ENCODE peak calls at places on chromosomes 3 and 15, in four cellular contexts. B is GM23248, C is endothelial cell of umbilical vein, T is fibroblast of lung. S is an unnamed sample. For H3K9me3, the result is how much of the 10 kb centered on the place peaks cover.

GRCh38 chr3:108088697-108089096 is 2.1 kb downstream of the CD47 start:
- DNase-seq in C (peak), T (peak), B (peak), S (no peak)

GRCh38 chr15:48794697-48795134 is 16.2 kb downstream of the CEP152 start:
- DNase-seq in C (peak), T (peak), B (peak), S (no peak)

GRCh38 chr15:39874890-39875549 is 45.0 kb downstream of the GPR176 start:
- DNase-seq in C (peak), T (peak), B (peak), S (peak)

GRCh38 chr3:54870423-54870822 is 57.4 kb downstream of the LRTM1 start:
- DNase-seq in T (peak), C (no peak), B (peak), S (peak)

GRCh38 chr15:64024172-64025050 is 21.9 kb downstream of the DAPK2 start:
- DNase-seq in B (peak), C (no peak), T (no peak), S (no peak)

GRCh38 chr15:87639305-87640011 is 617.1 kb downstream of the NTRK3 start:
- DNase-seq in C (no peak), T (peak), B (no peak), S (no peak)

GRCh38 chr3:189941679-189942078 is 179.0 kb downstream of the P3H2 start:
- DNase-seq in C (peak), T (peak), B (peak), S (peak)

GRCh38 chr3:48440590-48440958 is 517 bp downstream of the TMA7 start:
- DNase-seq in C (peak), B (peak), T (peak), S (peak)

GRCh38 chr15:76289582-76289981 is 21.7 kb downstream of the ETFA start:
- DNase-seq in C (no peak), B (no peak), T (peak), S (no peak)

GRCh38 chr3:184334470-184335158 is 2.8 kb upstream of the FAM131A start:
- DNase-seq in T (peak), C (peak), B (peak), S (peak)

GRCh38 chr3:72171461-72171860 is 386.5 kb upstream of the PROK2 start:
- DNase-seq in C (no peak), B (peak), T (peak), S (no peak)

GRCh38 chr3:63779227-63779626 is 39.9 kb upstream of the C3orf49 start:
- DNase-seq in C (no peak), B (no peak), T (no peak), S (no peak)

GRCh38 chr3:142850395-142851023 is 38.4 kb downstream of the PCOLCE2 start:
- DNase-seq in B (peak), C (peak), T (peak), S (peak)

GRCh38 chr15:78103406-78104118 is 11.2 kb downstream of the SH2D7 start:
- DNase-seq in T (no peak), B (no peak), C (no peak), S (no peak)

GRCh38 chr3:59257506-59257905 is 207.7 kb upstream of the CFAP20DC start:
- DNase-seq in B (no peak), T (peak), C (no peak), S (no peak)

GRCh38 chr15:70783610-70784021 is 20.3 kb upstream of the UACA start:
- DNase-seq in T (peak), C (no peak), B (peak), S (peak)

GRCh38 chr15:78565951-78566774 is 843 bp downstream of the CHRNA5 start:
- DNase-seq in B (peak), C (peak), T (peak), S (peak)

GRCh38 chr3:133130168-133130567 is 92.0 kb downstream of the TMEM108 start:
- DNase-seq in T (peak), B (peak), C (no peak), S (no peak)

GRCh38 chr3:114879059-114880031 is 267.7 kb downstream of the ZBTB20 start:
- DNase-seq in C (peak), B (peak), T (peak), S (no peak)

GRCh38 chr3:175163686-175164085 is 304.6 kb downstream of the NAALADL2 start:
- DNase-seq in T (peak), C (no peak), B (no peak), S (no peak)

GRCh38 chr3:116005404-116005803 is 382.1 kb downstream of the GAP43 start:
- DNase-seq in C (no peak), B (peak), T (peak), S (peak)

GRCh38 chr3:143507735-143508580 is 340.3 kb downstream of the SLC9A9 start:
- DNase-seq in T (peak), B (peak), C (no peak), S (no peak)

GRCh38 chr3:131756405-131756804 is 253.6 kb upstream of the MRPL3 start:
- DNase-seq in C (no peak), T (no peak), B (no peak), S (no peak)

GRCh38 chr15:63231717-63232116 is 42.3 kb downstream of the RAB8B start:
- DNase-seq in C (peak), T (no peak), B (peak), S (no peak)

GRCh38 chr3:176848431-176849214 is 348.7 kb downstream of the TBL1XR1 start:
- DNase-seq in C (no peak), B (peak), T (peak), S (no peak)

GRCh38 chr3:10729439-10729838 is 86.6 kb upstream of the SLC6A11 start:
- DNase-seq in T (no peak), B (no peak), C (no peak), S (no peak)

GRCh38 chr3:30628931-30629590 is 22.7 kb downstream of the TGFBR2 start:
- DNase-seq in B (no peak), T (no peak), C (no peak), S (peak)

GRCh38 chr3:142657033-142657432 is 60.8 kb downstream of the PLS1 start:
- DNase-seq in C (no peak), T (no peak), B (no peak), S (no peak)

GRCh38 chr3:157529751-157530150 is 26.5 kb upstream of the VEPH1 start:
- DNase-seq in B (no peak), T (no peak), C (peak), S (no peak)

GRCh38 chr15:67531379-67532059 is 10.6 kb downstream of the C15orf61 start:
- DNase-seq in B (peak), T (peak), C (peak), S (no peak)

GRCh38 chr15:43989938-43990337 is 163.1 kb downstream of the WDR76 start:
- DNase-seq in T (no peak), C (no peak), B (no peak), S (no peak)

GRCh38 chr15:70833897-70834765 is 19.8 kb downstream of the LARP6 start:
- DNase-seq in C (peak), B (peak), T (peak), S (peak)

GRCh38 chr3:49903451-49904424 is at the start of gene MST1R:
- DNase-seq in T (no peak), C (peak), B (peak), S (peak)

GRCh38 chr3:7876741-7877297 is 624.8 kb upstream of the LMCD1 start:
- DNase-seq in C (peak), T (peak), B (no peak), S (no peak)

GRCh38 chr15:100101389-100102089 is 240.2 kb downstream of the ADAMTS17 start:
- DNase-seq in B (no peak), T (no peak), C (no peak), S (no peak)

GRCh38 chr3:10299175-10299574 is 6.4 kb upstream of the GHRL start:
- DNase-seq in B (peak), C (no peak), T (no peak), S (no peak)

GRCh38 chr3:160434071-160434470 is 15.5 kb downstream of the TRIM59 start:
- DNase-seq in B (peak), T (peak), C (no peak), S (no peak)

GRCh38 chr15:44999105-44999504 is 23.9 kb upstream of the SORD start:
- DNase-seq in T (no peak), B (no peak), C (no peak), S (no peak)

GRCh38 chr15:48052871-48053383 is 67.9 kb upstream of the SLC24A5 start:
- DNase-seq in B (peak), C (no peak), T (peak), S (no peak)

DNA sequence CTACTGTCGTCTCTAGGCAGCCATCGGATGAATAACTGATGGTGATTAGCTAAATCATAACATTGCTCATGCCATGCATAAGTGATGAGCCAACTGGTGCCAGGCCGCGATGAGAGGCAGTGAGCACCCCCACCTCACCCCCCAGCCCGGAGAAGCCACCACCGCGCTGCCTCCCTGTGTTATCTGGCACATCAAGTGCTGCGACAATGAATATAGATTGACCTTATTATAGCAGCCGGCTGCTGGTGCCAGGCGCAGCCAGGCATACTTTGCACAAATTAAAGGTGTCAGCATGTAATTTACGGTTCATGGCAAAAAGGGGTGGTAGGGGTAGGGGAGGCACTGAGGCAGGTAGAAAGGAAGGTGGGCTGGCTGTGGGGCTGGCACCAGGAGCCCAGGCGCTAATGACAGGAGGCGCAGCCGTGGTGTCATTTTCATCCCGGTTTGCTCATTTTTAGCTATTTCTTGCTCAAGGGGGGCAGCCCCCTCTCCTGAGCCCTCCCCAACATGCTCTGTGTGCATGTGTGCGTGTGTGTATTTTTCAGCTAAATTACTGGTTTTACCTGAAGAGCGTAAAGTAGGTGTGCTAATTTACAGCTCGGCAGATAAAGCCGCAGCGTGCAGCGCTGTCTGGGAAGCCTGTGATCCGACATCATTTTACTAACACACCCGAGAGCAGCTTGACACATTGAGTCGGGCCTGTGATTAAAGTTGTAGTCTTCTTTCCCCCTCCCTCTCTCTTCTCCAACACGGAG is 212.1 kb downstream of the RPLP1 start:
- DNase-seq in T (no peak), B (no peak), C (no peak), S (no peak)
- TF ChIP-seq EZH2 in T (no peak), B (no peak), C (no peak), S (no peak)

GRCh38 chr3:17742092-17742836 is at the start of gene TBC1D5:
- DNase-seq in C (peak), T (peak), B (peak), S (peak)
- H3K9me3 ChIP-seq in C (under half), T (under half), B (under half), S (under half)

GRCh38 chr15:84572231-84572630 is 28.6 kb upstream of the ZSCAN2 start:
- DNase-seq in B (peak), C (no peak), T (no peak), S (no peak)

GRCh38 chr15:84575493-84575892 is 25.3 kb upstream of the ZSCAN2 start:
- DNase-seq in B (no peak), C (no peak), T (no peak), S (no peak)

DNA sequence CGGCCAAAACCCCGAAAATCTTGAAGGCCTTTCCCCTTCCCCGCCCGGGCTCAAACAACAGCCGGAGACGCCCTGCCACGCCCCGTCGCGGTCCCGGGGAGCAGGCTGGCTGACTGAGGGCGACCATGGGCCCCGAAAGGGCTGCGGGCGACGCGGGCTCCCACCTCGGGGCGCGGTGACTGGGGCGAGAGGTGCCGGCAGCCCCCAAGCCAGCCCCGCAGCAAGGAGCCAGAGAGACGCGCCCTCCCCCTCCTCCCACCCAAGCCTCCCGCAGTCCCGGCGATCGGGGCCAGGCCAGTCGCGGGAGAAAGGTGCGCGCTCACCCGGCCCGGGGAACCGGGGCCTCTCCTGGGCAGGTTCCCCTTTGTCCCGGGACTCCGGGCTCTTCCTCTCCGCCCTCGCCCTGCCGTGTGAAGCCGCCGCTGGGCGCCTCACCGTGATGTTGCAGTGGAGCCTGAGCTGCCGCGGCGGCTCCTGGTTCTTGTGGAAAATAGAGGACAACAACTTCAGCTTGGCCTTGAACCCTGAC is 30.6 kb upstream of the ZSCAN2 start:
- DNase-seq in B (peak), C (no peak), T (peak), S (peak)
- TF ChIP-seq EZH2 in B (no peak), C (no peak), T (no peak), S (no peak)

GRCh38 chr3:43736558-43736995 is 45.8 kb downstream of the ABHD5 start:
- DNase-seq in T (peak), C (no peak), B (no peak), S (peak)
- H3K9me3 ChIP-seq in T (under half), C (under half), B (under half), S (under half)

S was measured in hepatocyte.